ENCODE peak calls at places on chromosome 20, in eight cellular contexts. I is cardiac muscle cell; J is stimulated activated CD4-positive, alpha-beta T cell treated with anti-CD3 and anti-CD28 coated beads, Interleukin-2, amount 100 ng/mL, for 24 hours; T is mammary epithelial cell; D is stimulated activated CD8-positive, alpha-beta memory T cell treated with anti-CD3 and anti-CD28 coated beads, Interleukin-4, amount 100 ng/mL, for 24 hours; A is activated T-helper 1 cell treated with anti-CD3 and anti-CD28 coated beads, Interleukin-12 subunit alpha, Interleukin-12 subunit beta, Interleukin-2, Interleukin-4 antibody, amounts not matched to agents 30 ng/mL and 10 ng/mL and 1 ng/mL, durations not matched to agents 14 hours and 24 hours and 36 hours; Y is fibroblast of pulmonary artery; M is MV-4-11. C is an unnamed sample.

GRCh38 chr20:21246143-21246542 is 57.0 kb upstream of the XRN2 start:
- DNase-seq in D (no peak), M (no peak), T (no peak), J (no peak), A (no peak), I (no peak), Y (no peak), C (no peak)

GRCh38 chr20:63285636-63286615 is 7.1 kb upstream of the COL20A1 start:
- DNase-seq in M (no peak), J (no peak), T (no peak), D (no peak), I (no peak), A (no peak), Y (no peak), C (no peak)

GRCh38 chr20:19789009-19789408 is 31.0 kb downstream of the RIN2 start:
- DNase-seq in A (no peak), D (no peak), T (no peak), Y (no peak), I (no peak), J (no peak), M (no peak), C (no peak)

GRCh38 chr20:41175727-41176330 is 38.5 kb downstream of the PLCG1 start:
- DNase-seq in J (no peak), M (no peak), I (no peak), D (no peak), A (no peak), T (no peak), Y (no peak), C (no peak)

GRCh38 chr20:62235777-62236157 is 2.6 kb upstream of the OSBPL2 start:
- DNase-seq in T (no peak), D (no peak), J (no peak), Y (no peak), M (no peak), I (no peak), A (no peak), C (no peak)

GRCh38 chr20:20207872-20208271 is 155.5 kb downstream of the CFAP61 start:
- DNase-seq in I (no peak), J (no peak), A (no peak), T (no peak), M (no peak), Y (no peak), D (no peak), C (no peak)

GRCh38 chr20:49701313-49701731 is 12.4 kb downstream of the B4GALT5 start:
- DNase-seq in Y (peak; percentile 54), J (peak; percentile 42), I (no peak), A (no peak), D (no peak), M (no peak), T (no peak), C (no peak)

GRCh38 chr20:58652606-58653303 is 1.7 kb downstream of the STX16 start:
- DNase-seq in T (no peak), Y (no peak), J (no peak), I (no peak), M (no peak), D (no peak), A (no peak), C (no peak)